ENCODE peak calls at places on chromosomes 4 and X, in five cellular contexts. D, C, G, K and L are unnamed samples.

GRCh38 chr4:87224036-87224923 is 3.9 kb upstream of the KLHL8 start:
- DNase-seq in D (no peak), C (no peak), G (no peak), K (no peak), L (no peak)

GRCh38 chr4:113708250-113708649 is 53.3 kb downstream of the CAMK2D start:
- DNase-seq in D (no peak), C (no peak), G (peak), K (no peak), L (peak)

GRCh38 chrX:68758671-68759070 is 70.2 kb upstream of the EFNB1 start:
- DNase-seq in D (no peak), C (no peak), G (no peak), K (no peak), L (no peak)

GRCh38 chr4:87030606-87031441 is 96.0 kb downstream of the AFF1 start:
- DNase-seq in D (no peak), C (no peak), G (peak), K (no peak), L (peak)

GRCh38 chr4:2354127-2354526 is 64.3 kb downstream of the ZFYVE28 start:
- DNase-seq in D (peak), C (no peak), G (no peak), K (no peak), L (no peak)

GRCh38 chr4:17636696-17637351 is 22.4 kb downstream of the MED28 start:
- DNase-seq in D (peak), C (peak), G (peak), K (peak), L (peak)

GRCh38 chr4:10403633-10404445 is 53.4 kb downstream of the ZNF518B start:
- DNase-seq in D (no peak), C (peak), G (peak), K (no peak), L (peak)

GRCh38 chr4:16914208-16914607 is 15.8 kb upstream of the LDB2 start:
- DNase-seq in D (peak), C (no peak), G (peak), K (no peak), L (peak)

GRCh38 chr4:110516106-110516922 is 40.4 kb downstream of the ENPEP start:
- DNase-seq in D (peak), C (peak), G (peak), K (peak), L (peak)

GRCh38 chr4:25437951-25438350 is 60.9 kb downstream of the ANAPC4 start:
- DNase-seq in D (no peak), C (no peak), G (no peak), K (no peak), L (no peak)

GRCh38 chr4:169143335-169143734 is 127.4 kb downstream of the SH3RF1 start:
- DNase-seq in D (no peak), C (no peak), G (no peak), K (no peak), L (no peak)

GRCh38 chrX:31397119-31397518 is 325.3 kb upstream of the FTHL17 start:
- DNase-seq in D (no peak), C (no peak), G (peak), K (no peak), L (peak)

GRCh38 chr4:101127176-101127790 is 220.0 kb downstream of the PPP3CA start:
- DNase-seq in D (no peak), C (no peak), G (no peak), K (no peak), L (no peak)

GRCh38 chrX:145923376-145923775 is 105.7 kb downstream of the SLITRK2 start:
- DNase-seq in D (peak), C (no peak), G (no peak), K (peak), L (no peak)

GRCh38 chr4:185721949-185722316 is 90.1 kb downstream of the SORBS2 start:
- DNase-seq in D (no peak), C (no peak), G (peak), K (no peak), L (no peak)

GRCh38 chr4:128387600-128388351 is 100.2 kb upstream of the PGRMC2 start:
- DNase-seq in D (no peak), C (no peak), G (peak), K (no peak), L (peak)

GRCh38 chr4:72677886-72678285 is 108.9 kb upstream of the ADAMTS3 start:
- DNase-seq in D (no peak), C (no peak), G (no peak), K (no peak), L (no peak)

GRCh38 chrX:11953615-11954014 is 184.7 kb upstream of the FRMPD4 start:
- DNase-seq in D (no peak), C (peak), G (peak), K (no peak), L (peak)

GRCh38 chrX:150062292-150063137 is 124.2 kb upstream of the EOLA2 start:
- DNase-seq in D (no peak), C (no peak), G (peak), K (no peak), L (peak)

GRCh38 chrX:22526339-22526738 is 253.6 kb downstream of the CBLL2 start:
- DNase-seq in D (no peak), C (no peak), G (no peak), K (no peak), L (peak)

GRCh38 chr4:185734214-185734613 is 77.8 kb downstream of the SORBS2 start:
- DNase-seq in D (no peak), C (no peak), G (no peak), K (no peak), L (no peak)

GRCh38 chrX:47321386-47321785 is 49.0 kb upstream of the ZNF157 start:
- DNase-seq in D (peak), C (peak), G (peak), K (peak), L (peak)

GRCh38 chrX:119552508-119552907 is 12.7 kb downstream of the STEEP1 start:
- DNase-seq in D (no peak), C (no peak), G (no peak), K (no peak), L (peak)

GRCh38 chrX:15497865-15498264 is 2.7 kb upstream of the BMX start:
- DNase-seq in D (peak), C (peak), G (peak), K (peak), L (peak)

GRCh38 chr4:156677136-156677535 is 294.5 kb downstream of the PDGFC start:
- DNase-seq in D (no peak), C (peak), G (peak), K (no peak), L (no peak)

GRCh38 chrX:70481424-70481823 is 36.8 kb downstream of the DLG3 start:
- DNase-seq in D (no peak), C (no peak), G (peak), K (no peak), L (no peak)

GRCh38 chrX:78105944-78106650 is 2.0 kb downstream of the PGK1 start:
- DNase-seq in D (no peak), C (no peak), G (no peak), K (no peak), L (no peak)

GRCh38 chrX:129091097-129091496 is 432.2 kb downstream of the SMARCA1 start:
- DNase-seq in D (peak), C (no peak), G (no peak), K (no peak), L (no peak)

GRCh38 chrX:150456466-150456865 is 93.3 kb downstream of the MAMLD1 start:
- DNase-seq in D (no peak), C (no peak), G (no peak), K (no peak), L (no peak)

GRCh38 chr4:1241466-1241935 is 7.4 kb downstream of the CTBP1 start:
- DNase-seq in D (no peak), C (no peak), G (no peak), K (no peak), L (no peak)
- H4K8ac ChIP-seq in D (no peak), C (no peak), G (no peak), K (no peak), L (no peak)

GRCh38 chrX:28576117-28576516 is 11.1 kb upstream of the IL1RAPL1 start:
- DNase-seq in D (no peak), C (no peak), G (no peak), K (no peak), L (no peak)
- H2AFZ ChIP-seq in D (no peak), C (no peak), G (no peak), K (no peak), L (no peak)

GRCh38 chrX:153638436-153639176 is 8.4 kb upstream of the DUSP9 start:
- DNase-seq in D (no peak), C (no peak), G (no peak), K (no peak), L (no peak)
- H3K14ac ChIP-seq in D (no peak), C (no peak), G (no peak), K (no peak), L (no peak)

GRCh38 chrX:102765794-102766193 is 45.3 kb downstream of the GPRASP3 start:
- DNase-seq in D (no peak), C (no peak), G (peak), K (no peak), L (peak)
- H4K8ac ChIP-seq in D (no peak), C (no peak), G (no peak), K (no peak), L (no peak)

GRCh38 chr4:147056951-147057630 is 111.4 kb upstream of the TTC29 start:
- DNase-seq in D (no peak), C (no peak), G (peak), K (no peak), L (peak)

GRCh38 chr4:147057631-147057980 is 111.9 kb upstream of the TTC29 start:
- DNase-seq in D (no peak), C (no peak), G (peak), K (no peak), L (peak)

GRCh38 chr4:147054241-147054902 is 108.7 kb upstream of the TTC29 start:
- DNase-seq in D (no peak), C (no peak), G (no peak), K (no peak), L (no peak)

GRCh38 chr4:147059064-147059731 is 113.5 kb upstream of the TTC29 start:
- DNase-seq in D (no peak), C (no peak), G (no peak), K (no peak), L (no peak)

GRCh38 chr4:147060171-147060931 is 114.7 kb upstream of the TTC29 start:
- DNase-seq in D (no peak), C (peak), G (peak), K (no peak), L (peak)
- H2AFZ ChIP-seq in D (no peak), C (no peak), G (no peak), K (no peak), L (no peak)

DNA sequence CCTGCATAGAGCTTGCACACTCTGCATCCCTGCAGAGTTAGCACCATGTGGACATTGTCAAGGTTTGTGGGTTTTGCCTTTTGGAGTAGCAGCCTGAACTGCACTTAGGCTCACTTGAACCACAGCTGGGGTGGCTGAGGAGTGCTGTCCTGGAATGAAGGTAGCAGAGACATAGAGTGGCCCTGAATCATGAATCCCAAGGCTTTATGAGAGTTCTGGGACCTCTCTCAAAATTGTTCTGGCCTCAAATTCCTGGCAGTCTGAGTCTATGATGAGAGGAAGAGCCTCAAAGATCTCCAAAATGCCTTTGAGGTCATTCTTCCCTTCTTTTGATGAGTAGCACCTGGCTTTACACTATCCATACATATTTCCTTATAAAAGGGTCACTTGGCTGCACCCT is 37.1 kb upstream of the ADH1C start:
- DNase-seq in D (no peak), C (no peak), G (no peak), K (no peak), L (peak)
- H3K14ac ChIP-seq in D (no peak), C (no peak), G (no peak), K (no peak), L (peak)